ENCODE peak calls at places on chromosome 13, in six cellular contexts. K, B, I, F, W and M are unnamed samples.

GRCh38 chr13:47166341-47166740 is 269.5 kb upstream of the HTR2A start:
- DNase-seq in K (no peak), B (no peak), W (no peak), I (no peak), F (no peak), M (no peak)

GRCh38 chr13:98083507-98083906 is 59.4 kb upstream of the FARP1 start:
- DNase-seq in I (no peak), K (no peak), F (no peak), W (no peak), B (peak), M (no peak)

GRCh38 chr13:75788494-75788991 is 152.4 kb downstream of the LMO7 start:
- DNase-seq in B (peak), K (peak), I (no peak), F (no peak), W (no peak), M (no peak)

GRCh38 chr13:36193151-36193855 is 21.1 kb downstream of the SOHLH2 start:
- DNase-seq in K (no peak), F (no peak), B (no peak), I (no peak), W (no peak), M (no peak)

GRCh38 chr13:99686157-99686572 is 184.9 kb downstream of the TM9SF2 start:
- DNase-seq in W (no peak), K (peak), F (peak), B (peak), I (no peak), M (no peak)

GRCh38 chr13:95292622-95293021 is 8.6 kb downstream of the ABCC4 start:
- DNase-seq in W (no peak), K (no peak), B (no peak), I (no peak), F (no peak), M (no peak)

GRCh38 chr13:26568132-26568815 is 10.8 kb downstream of the WASF3 start:
- DNase-seq in I (no peak), W (no peak), F (no peak), B (no peak), K (no peak), M (no peak)

GRCh38 chr13:74850893-74851292 is 631.1 kb downstream of the TBC1D4 start:
- DNase-seq in F (peak), I (no peak), W (no peak), K (no peak), B (no peak), M (no peak)

GRCh38 chr13:109610517-109610916 is 175.9 kb downstream of the IRS2 start:
- DNase-seq in I (peak), B (no peak), K (peak), W (peak), F (peak), M (no peak)

GRCh38 chr13:38767506-38768265 is 80.8 kb downstream of the FREM2 start:
- DNase-seq in W (no peak), F (no peak), B (no peak), K (no peak), I (no peak), M (no peak)

GRCh38 chr13:91328726-91329125 is 18.8 kb upstream of the MIR17HG start:
- DNase-seq in B (no peak), F (no peak), K (no peak), W (no peak), I (no peak), M (no peak)

GRCh38 chr13:110012102-110012739 is 225.8 kb upstream of the IRS2 start:
- DNase-seq in K (no peak), F (no peak), B (peak), I (no peak), W (no peak), M (no peak)

GRCh38 chr13:83943530-83944279 is 61.4 kb upstream of the SLITRK1 start:
- DNase-seq in I (no peak), B (no peak), F (no peak), K (no peak), W (no peak), M (no peak)

GRCh38 chr13:64274481-64275217 is 2859.0 kb upstream of the PCDH20 start:
- DNase-seq in K (no peak), F (no peak), W (no peak), I (no peak), B (peak), M (no peak)

GRCh38 chr13:96093296-96094006 is 3.5 kb downstream of the HS6ST3 start:
- DNase-seq in B (no peak), K (no peak), F (no peak), I (no peak), W (no peak), M (no peak)

GRCh38 chr13:23322353-23323336 is 110.9 kb downstream of the SACS start:
- DNase-seq in K (no peak), W (no peak), I (no peak), F (no peak), B (peak), M (no peak)

GRCh38 chr13:46478641-46479040 is 74.3 kb upstream of the LRCH1 start:
- DNase-seq in F (no peak), I (no peak), K (no peak), B (no peak), W (no peak), M (no peak)

DNA sequence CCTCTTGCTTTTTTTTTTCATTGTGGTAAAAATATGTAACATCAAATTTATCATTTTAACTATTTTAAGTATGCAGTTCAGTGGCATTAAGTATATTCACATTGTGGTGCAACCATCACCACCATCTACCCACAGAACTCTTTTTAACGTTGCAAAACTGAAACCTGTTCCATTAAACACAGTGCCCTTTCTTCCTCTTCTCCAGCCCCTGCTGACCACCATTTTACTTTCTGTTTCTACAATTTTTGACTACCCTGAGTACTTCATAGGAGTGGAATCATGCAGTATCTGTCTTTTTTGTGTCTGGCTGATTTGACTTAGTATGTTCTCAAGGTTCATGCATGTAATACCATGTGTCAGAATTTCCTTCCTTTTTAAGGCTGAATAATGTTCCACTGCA is 153.1 kb downstream of the FGF9 start:
- DNase-seq in K (no peak), I (no peak), B (no peak), F (no peak), W (no peak), M (no peak)
- TF ChIP-seq CTCF in K (no peak), I (no peak), B (no peak), F (no peak), W (no peak), M (no peak)

DNA sequence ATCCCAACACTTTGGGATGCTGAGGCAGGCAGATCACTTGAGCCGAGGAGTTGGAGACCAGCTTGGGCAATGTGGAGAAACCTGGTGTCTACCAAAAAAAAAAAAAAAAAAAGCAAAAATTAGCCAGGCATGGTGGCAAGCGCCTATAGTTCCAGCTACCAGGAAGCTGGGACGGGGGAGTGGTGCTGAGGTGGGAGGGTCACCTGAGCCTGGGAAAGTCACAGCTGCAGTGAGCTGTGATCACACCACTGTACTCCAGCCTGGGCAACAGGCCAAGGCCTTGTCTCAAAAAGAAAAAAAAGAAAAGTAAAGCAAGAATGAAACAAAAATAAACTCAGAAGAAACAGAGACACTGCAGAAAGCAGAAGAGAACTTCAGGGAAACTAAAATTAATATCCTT is 31.6 kb downstream of the MTRF1 start:
- DNase-seq in F (peak), I (no peak), W (no peak), K (peak), B (peak), M (no peak)
- H3K27ac ChIP-seq in F (no peak), I (no peak), W (no peak), K (peak), B (no peak), M (no peak)

DNA sequence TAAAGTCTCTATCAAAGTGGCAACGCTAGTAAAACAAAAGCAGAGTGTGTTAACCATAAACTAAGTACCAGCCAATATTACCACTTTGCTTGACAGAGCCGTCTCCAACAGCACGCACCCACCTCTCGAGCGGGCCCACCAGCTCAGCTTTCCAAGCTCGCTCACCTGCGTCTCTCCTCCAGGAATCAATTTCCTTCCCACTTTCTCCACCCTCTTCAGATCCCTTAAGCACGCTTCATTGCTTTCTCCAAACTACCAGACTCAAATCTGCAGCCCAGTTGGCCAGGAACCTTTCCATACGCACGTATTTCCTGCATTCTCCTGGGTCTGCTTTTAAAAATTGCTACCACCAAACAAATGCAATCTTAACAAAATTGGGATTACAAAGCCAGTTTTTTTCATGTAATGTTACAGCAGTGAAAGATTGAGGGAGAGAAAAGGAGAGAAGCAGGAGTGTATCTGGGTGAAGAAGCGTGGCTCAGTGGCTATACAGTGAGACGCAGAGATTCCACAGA is 1.5 kb downstream of the ENOX1 start:
- DNase-seq in I (no peak), F (no peak), K (no peak), W (no peak), B (peak), M (no peak)
- H3K4me3 ChIP-seq in I (no peak), F (peak), K (peak), W (peak), B (peak), M (peak)

GRCh38 chr13:41411536-41411935 is 45.8 kb upstream of the RGCC start:
- DNase-seq in I (peak), F (peak), B (peak), K (no peak), W (no peak), M (no peak)
- TF ChIP-seq CTCF in I (no peak), F (peak), B (peak), K (no peak), W (no peak), M (peak)

GRCh38 chr13:59318320-59318930 is 845.3 kb downstream of the DIAPH3 start:
- DNase-seq in I (peak), F (peak), K (peak), B (peak), W (no peak), M (peak)

GRCh38 chr13:59312776-59313175 is 851.0 kb downstream of the DIAPH3 start:
- DNase-seq in B (no peak), F (no peak), W (no peak), I (no peak), K (no peak), M (no peak)
- H3K27ac ChIP-seq in B (no peak), F (no peak), W (no peak), I (no peak), K (no peak), M (no peak)

GRCh38 chr13:73061478-73062275 is 2.9 kb downstream of the KLF5 start:
- DNase-seq in K (peak), W (no peak), F (peak), I (no peak), B (no peak), M (no peak)
- H3K4me3 ChIP-seq in K (peak), W (no peak), F (peak), I (no peak), B (no peak), M (peak)

GRCh38 chr13:33678906-33679657 is 138.9 kb upstream of the RFC3 start:
- DNase-seq in I (peak), F (no peak), B (peak), W (peak), K (peak), M (peak)

GRCh38 chr13:33679658-33680012 is 138.3 kb upstream of the RFC3 start:
- DNase-seq in I (no peak), K (no peak), F (no peak), B (no peak), W (no peak), M (no peak)

GRCh38 chr13:33676700-33677048 is 141.3 kb upstream of the RFC3 start:
- DNase-seq in B (peak), K (peak), W (peak), F (no peak), I (peak), M (no peak)

GRCh38 chr13:33677215-33677614 is 140.7 kb upstream of the RFC3 start:
- DNase-seq in K (no peak), I (no peak), B (no peak), W (no peak), F (no peak), M (no peak)

DNA sequence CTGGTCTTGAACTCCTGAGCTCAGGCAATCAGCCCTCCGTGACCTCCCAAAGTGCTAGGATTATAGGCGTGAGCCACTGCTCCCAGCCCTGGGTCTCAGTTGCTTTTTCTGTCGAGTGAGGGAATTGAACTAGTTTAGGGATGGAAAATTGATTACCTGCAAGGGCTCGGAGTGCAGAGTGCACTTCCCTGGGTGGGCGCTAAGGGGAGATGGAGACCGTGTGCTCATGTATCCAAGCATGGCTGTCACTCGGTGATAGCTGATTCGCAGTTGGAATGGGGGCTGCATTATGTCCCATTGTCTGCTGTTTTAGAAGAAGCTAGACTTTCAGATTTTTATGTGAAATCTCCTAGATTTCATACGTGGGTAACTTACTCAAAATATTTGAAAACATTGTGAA is 139.9 kb upstream of the RFC3 start:
- DNase-seq in F (no peak), I (no peak), B (no peak), W (no peak), K (no peak), M (no peak)
- TF ChIP-seq CTCF in F (peak), I (no peak), B (no peak), W (no peak), K (no peak), M (no peak)

GRCh38 chr13:30634838-30635237 is 17.1 kb downstream of the USPL1 start:
- DNase-seq in B (no peak), F (no peak), K (no peak), I (no peak), W (no peak), M (no peak)

GRCh38 chr13:30629527-30629926 is 11.8 kb downstream of the USPL1 start:
- DNase-seq in I (no peak), F (no peak), W (no peak), B (no peak), K (no peak), M (no peak)
- H3K27ac ChIP-seq in I (no peak), F (no peak), W (no peak), B (no peak), K (no peak), M (no peak)